ENCODE peak calls at places on chromosomes 4 and X, in ten cellular contexts. One of them, this sample, is unnamed.

GRCh38 chrX:105221374-105221773 is 880 bp upstream of the TEX13A start:
- DNase-seq in amniotic epithelial cell: peak
- DNase-seq in omental fat pad: no peak
- DNase-seq in renal cortical epithelial cell: no peak
- DNase-seq in glutamatergic neuron: no peak
- DNase-seq in NCI-H2029 treated with DMSO at 0.1 percent for 48 hours: no peak
- DNase-seq in choroid plexus epithelial cell: no peak
- DNase-seq in HEK293T: no peak
- DNase-seq in mesenteric fat pad: no peak
- DNase-seq in cardiac fibroblast: no peak
- DNase-seq in this sample: no peak

GRCh38 chr4:38526412-38526811 is 137.6 kb upstream of the KLF3 start:
- DNase-seq in renal cortical epithelial cell: no peak
- DNase-seq in NCI-H2029 treated with DMSO at 0.1 percent for 48 hours: peak
- DNase-seq in choroid plexus epithelial cell: no peak
- DNase-seq in mesenteric fat pad: no peak
- DNase-seq in HEK293T: no peak
- DNase-seq in glutamatergic neuron: no peak
- DNase-seq in amniotic epithelial cell: no peak
- DNase-seq in omental fat pad: no peak
- DNase-seq in cardiac fibroblast: no peak
- DNase-seq in this sample: no peak

GRCh38 chr4:180164799-180165198 is 2078.4 kb upstream of the TENM3 start:
- DNase-seq in amniotic epithelial cell: no peak
- DNase-seq in glutamatergic neuron: no peak
- DNase-seq in renal cortical epithelial cell: peak
- DNase-seq in omental fat pad: no peak
- DNase-seq in cardiac fibroblast: no peak
- DNase-seq in choroid plexus epithelial cell: no peak
- DNase-seq in HEK293T: peak
- DNase-seq in NCI-H2029 treated with DMSO at 0.1 percent for 48 hours: no peak
- DNase-seq in mesenteric fat pad: no peak
- DNase-seq in this sample: no peak

GRCh38 chr4:57378766-57379165 is 268.6 kb upstream of the IGFBP7 start:
- DNase-seq in omental fat pad: no peak
- DNase-seq in renal cortical epithelial cell: no peak
- DNase-seq in glutamatergic neuron: no peak
- DNase-seq in mesenteric fat pad: no peak
- DNase-seq in amniotic epithelial cell: no peak
- DNase-seq in cardiac fibroblast: peak
- DNase-seq in NCI-H2029 treated with DMSO at 0.1 percent for 48 hours: no peak
- DNase-seq in choroid plexus epithelial cell: no peak
- DNase-seq in HEK293T: no peak
- DNase-seq in this sample: no peak

GRCh38 chr4:87819281-87819919 is 13.4 kb upstream of the MEPE start:
- DNase-seq in mesenteric fat pad: no peak
- DNase-seq in HEK293T: no peak
- DNase-seq in renal cortical epithelial cell: peak
- DNase-seq in NCI-H2029 treated with DMSO at 0.1 percent for 48 hours: no peak
- DNase-seq in amniotic epithelial cell: peak
- DNase-seq in omental fat pad: no peak
- DNase-seq in choroid plexus epithelial cell: peak
- DNase-seq in glutamatergic neuron: no peak
- DNase-seq in cardiac fibroblast: peak
- DNase-seq in this sample: no peak

GRCh38 chr4:52925531-52925968 is 63.4 kb downstream of the RASL11B start:
- DNase-seq in NCI-H2029 treated with DMSO at 0.1 percent for 48 hours: no peak
- DNase-seq in cardiac fibroblast: peak
- DNase-seq in mesenteric fat pad: no peak
- DNase-seq in omental fat pad: no peak
- DNase-seq in choroid plexus epithelial cell: peak
- DNase-seq in renal cortical epithelial cell: peak
- DNase-seq in HEK293T: peak
- DNase-seq in amniotic epithelial cell: peak
- DNase-seq in glutamatergic neuron: no peak
- DNase-seq in this sample: no peak

GRCh38 chr4:71732706-71733105 is 51.2 kb downstream of the GC start:
- DNase-seq in choroid plexus epithelial cell: peak
- DNase-seq in NCI-H2029 treated with DMSO at 0.1 percent for 48 hours: peak
- DNase-seq in glutamatergic neuron: no peak
- DNase-seq in cardiac fibroblast: peak
- DNase-seq in omental fat pad: no peak
- DNase-seq in renal cortical epithelial cell: peak
- DNase-seq in mesenteric fat pad: no peak
- DNase-seq in HEK293T: peak
- DNase-seq in amniotic epithelial cell: peak
- DNase-seq in this sample: no peak

GRCh38 chr4:14929669-14930068 is 72.6 kb upstream of the CPEB2 start:
- DNase-seq in mesenteric fat pad: no peak
- DNase-seq in cardiac fibroblast: no peak
- DNase-seq in glutamatergic neuron: no peak
- DNase-seq in amniotic epithelial cell: no peak
- DNase-seq in choroid plexus epithelial cell: no peak
- DNase-seq in NCI-H2029 treated with DMSO at 0.1 percent for 48 hours: no peak
- DNase-seq in omental fat pad: no peak
- DNase-seq in renal cortical epithelial cell: no peak
- DNase-seq in HEK293T: no peak
- DNase-seq in this sample: no peak

GRCh38 chr4:38223801-38224236 is 263.6 kb downstream of the PTTG2 start:
- DNase-seq in amniotic epithelial cell: no peak
- DNase-seq in choroid plexus epithelial cell: no peak
- DNase-seq in NCI-H2029 treated with DMSO at 0.1 percent for 48 hours: no peak
- DNase-seq in omental fat pad: no peak
- DNase-seq in glutamatergic neuron: no peak
- DNase-seq in cardiac fibroblast: no peak
- DNase-seq in HEK293T: no peak
- DNase-seq in mesenteric fat pad: no peak
- DNase-seq in renal cortical epithelial cell: peak
- DNase-seq in this sample: no peak

GRCh38 chrX:119512145-119512800 is 44.0 kb downstream of the SLC25A5 start:
- DNase-seq in omental fat pad: no peak
- DNase-seq in amniotic epithelial cell: peak
- DNase-seq in glutamatergic neuron: peak
- DNase-seq in mesenteric fat pad: no peak
- DNase-seq in cardiac fibroblast: peak
- DNase-seq in NCI-H2029 treated with DMSO at 0.1 percent for 48 hours: peak
- DNase-seq in choroid plexus epithelial cell: peak
- DNase-seq in HEK293T: peak
- DNase-seq in renal cortical epithelial cell: peak
- DNase-seq in this sample: peak

GRCh38 chr4:144357970-144358369 is 217.5 kb upstream of the GYPA start:
- DNase-seq in mesenteric fat pad: no peak
- DNase-seq in choroid plexus epithelial cell: peak
- DNase-seq in cardiac fibroblast: no peak
- DNase-seq in renal cortical epithelial cell: peak
- DNase-seq in glutamatergic neuron: no peak
- DNase-seq in omental fat pad: no peak
- DNase-seq in NCI-H2029 treated with DMSO at 0.1 percent for 48 hours: no peak
- DNase-seq in HEK293T: no peak
- DNase-seq in amniotic epithelial cell: no peak
- DNase-seq in this sample: no peak

GRCh38 chrX:139969286-139969685 is 4.0 kb upstream of the CXorf66 start:
- DNase-seq in HEK293T: peak
- DNase-seq in renal cortical epithelial cell: no peak
- DNase-seq in choroid plexus epithelial cell: no peak
- DNase-seq in glutamatergic neuron: no peak
- DNase-seq in cardiac fibroblast: no peak
- DNase-seq in mesenteric fat pad: no peak
- DNase-seq in amniotic epithelial cell: no peak
- DNase-seq in NCI-H2029 treated with DMSO at 0.1 percent for 48 hours: no peak
- DNase-seq in omental fat pad: no peak
- DNase-seq in this sample: no peak

GRCh38 chr4:7226464-7226863 is 34.1 kb downstream of the SORCS2 start:
- DNase-seq in amniotic epithelial cell: no peak
- DNase-seq in choroid plexus epithelial cell: no peak
- DNase-seq in cardiac fibroblast: no peak
- DNase-seq in HEK293T: no peak
- DNase-seq in omental fat pad: no peak
- DNase-seq in mesenteric fat pad: no peak
- DNase-seq in glutamatergic neuron: peak
- DNase-seq in renal cortical epithelial cell: no peak
- DNase-seq in NCI-H2029 treated with DMSO at 0.1 percent for 48 hours: no peak
- DNase-seq in this sample: no peak

GRCh38 chr4:164467493-164467892 is 286.4 kb upstream of the SMIM31 start:
- DNase-seq in cardiac fibroblast: no peak
- DNase-seq in glutamatergic neuron: no peak
- DNase-seq in amniotic epithelial cell: no peak
- DNase-seq in NCI-H2029 treated with DMSO at 0.1 percent for 48 hours: no peak
- DNase-seq in choroid plexus epithelial cell: no peak
- DNase-seq in omental fat pad: no peak
- DNase-seq in renal cortical epithelial cell: no peak
- DNase-seq in mesenteric fat pad: no peak
- DNase-seq in HEK293T: no peak
- DNase-seq in this sample: no peak

GRCh38 chr4:3332498-3332897 is 39.7 kb downstream of the RGS12 start:
- DNase-seq in amniotic epithelial cell: no peak
- DNase-seq in cardiac fibroblast: no peak
- DNase-seq in renal cortical epithelial cell: no peak
- DNase-seq in choroid plexus epithelial cell: no peak
- DNase-seq in HEK293T: no peak
- DNase-seq in mesenteric fat pad: peak
- DNase-seq in omental fat pad: no peak
- DNase-seq in NCI-H2029 treated with DMSO at 0.1 percent for 48 hours: no peak
- DNase-seq in glutamatergic neuron: no peak
- DNase-seq in this sample: no peak

GRCh38 chr4:183989471-183989870 is 84.4 kb downstream of the STOX2 start:
- DNase-seq in mesenteric fat pad: no peak
- DNase-seq in omental fat pad: no peak
- DNase-seq in cardiac fibroblast: peak
- DNase-seq in choroid plexus epithelial cell: peak
- DNase-seq in amniotic epithelial cell: peak
- DNase-seq in HEK293T: no peak
- DNase-seq in renal cortical epithelial cell: peak
- DNase-seq in NCI-H2029 treated with DMSO at 0.1 percent for 48 hours: no peak
- DNase-seq in glutamatergic neuron: no peak
- DNase-seq in this sample: no peak

GRCh38 chr4:181957088-181957487 is 286.1 kb upstream of the TENM3 start:
- DNase-seq in omental fat pad: no peak
- DNase-seq in choroid plexus epithelial cell: peak
- DNase-seq in mesenteric fat pad: no peak
- DNase-seq in cardiac fibroblast: peak
- DNase-seq in glutamatergic neuron: no peak
- DNase-seq in NCI-H2029 treated with DMSO at 0.1 percent for 48 hours: no peak
- DNase-seq in HEK293T: no peak
- DNase-seq in amniotic epithelial cell: peak
- DNase-seq in renal cortical epithelial cell: peak
- DNase-seq in this sample: peak

GRCh38 chrX:47579537-47579936 is 2.7 kb upstream of the TIMP1 start:
- DNase-seq in HEK293T: no peak
- DNase-seq in mesenteric fat pad: peak
- DNase-seq in omental fat pad: no peak
- DNase-seq in renal cortical epithelial cell: no peak
- DNase-seq in amniotic epithelial cell: peak
- DNase-seq in NCI-H2029 treated with DMSO at 0.1 percent for 48 hours: no peak
- DNase-seq in glutamatergic neuron: no peak
- DNase-seq in cardiac fibroblast: peak
- DNase-seq in choroid plexus epithelial cell: peak
- DNase-seq in this sample: no peak

GRCh38 chrX:47215291-47215900 is 3.1 kb upstream of the CDK16 start:
- DNase-seq in cardiac fibroblast: no peak
- DNase-seq in amniotic epithelial cell: no peak
- DNase-seq in mesenteric fat pad: peak
- DNase-seq in choroid plexus epithelial cell: no peak
- DNase-seq in omental fat pad: no peak
- DNase-seq in glutamatergic neuron: no peak
- DNase-seq in NCI-H2029 treated with DMSO at 0.1 percent for 48 hours: no peak
- DNase-seq in renal cortical epithelial cell: peak
- DNase-seq in HEK293T: no peak
- DNase-seq in this sample: no peak

GRCh38 chrX:40157228-40158035 is 59.7 kb upstream of the BCOR start:
- DNase-seq in NCI-H2029 treated with DMSO at 0.1 percent for 48 hours: no peak
- DNase-seq in mesenteric fat pad: no peak
- DNase-seq in cardiac fibroblast: no peak
- DNase-seq in choroid plexus epithelial cell: no peak
- DNase-seq in glutamatergic neuron: peak
- DNase-seq in amniotic epithelial cell: no peak
- DNase-seq in omental fat pad: no peak
- DNase-seq in HEK293T: no peak
- DNase-seq in renal cortical epithelial cell: no peak
- DNase-seq in this sample: no peak

GRCh38 chrX:42530027-42530426 is 247.9 kb downstream of the PPP1R2C start:
- DNase-seq in amniotic epithelial cell: peak
- DNase-seq in cardiac fibroblast: peak
- DNase-seq in glutamatergic neuron: no peak
- DNase-seq in HEK293T: no peak
- DNase-seq in NCI-H2029 treated with DMSO at 0.1 percent for 48 hours: no peak
- DNase-seq in choroid plexus epithelial cell: peak
- DNase-seq in mesenteric fat pad: no peak
- DNase-seq in omental fat pad: no peak
- DNase-seq in renal cortical epithelial cell: peak
- DNase-seq in this sample: no peak

GRCh38 chrX:138875472-138875871 is 164.0 kb upstream of the FGF13 start:
- DNase-seq in mesenteric fat pad: no peak
- DNase-seq in omental fat pad: no peak
- DNase-seq in choroid plexus epithelial cell: no peak
- DNase-seq in amniotic epithelial cell: no peak
- DNase-seq in glutamatergic neuron: no peak
- DNase-seq in cardiac fibroblast: no peak
- DNase-seq in HEK293T: no peak
- DNase-seq in NCI-H2029 treated with DMSO at 0.1 percent for 48 hours: no peak
- DNase-seq in renal cortical epithelial cell: no peak
- DNase-seq in this sample: no peak

GRCh38 chr4:39045791-39046221 is 13.6 kb upstream of the TMEM156 start:
- DNase-seq in renal cortical epithelial cell: no peak
- DNase-seq in omental fat pad: no peak
- DNase-seq in amniotic epithelial cell: peak
- DNase-seq in mesenteric fat pad: no peak
- DNase-seq in choroid plexus epithelial cell: peak
- DNase-seq in NCI-H2029 treated with DMSO at 0.1 percent for 48 hours: no peak
- DNase-seq in glutamatergic neuron: no peak
- DNase-seq in cardiac fibroblast: peak
- DNase-seq in HEK293T: no peak
- DNase-seq in this sample: no peak

GRCh38 chr4:17577660-17578481 is 873 bp downstream of the LAP3 start:
- DNase-seq in mesenteric fat pad: no peak
- DNase-seq in omental fat pad: peak
- DNase-seq in cardiac fibroblast: peak
- DNase-seq in choroid plexus epithelial cell: peak
- DNase-seq in renal cortical epithelial cell: peak
- DNase-seq in glutamatergic neuron: peak
- DNase-seq in HEK293T: peak
- DNase-seq in NCI-H2029 treated with DMSO at 0.1 percent for 48 hours: no peak
- DNase-seq in amniotic epithelial cell: peak
- DNase-seq in this sample: peak

GRCh38 chrX:22433292-22434070 is 160.8 kb downstream of the CBLL2 start:
- DNase-seq in choroid plexus epithelial cell: no peak
- DNase-seq in mesenteric fat pad: no peak
- DNase-seq in NCI-H2029 treated with DMSO at 0.1 percent for 48 hours: no peak
- DNase-seq in amniotic epithelial cell: no peak
- DNase-seq in omental fat pad: no peak
- DNase-seq in glutamatergic neuron: no peak
- DNase-seq in cardiac fibroblast: no peak
- DNase-seq in renal cortical epithelial cell: no peak
- DNase-seq in HEK293T: no peak
- DNase-seq in this sample: no peak

GRCh38 chr4:66949424-66949823 is 595.9 kb downstream of the CENPC start:
- DNase-seq in renal cortical epithelial cell: no peak
- DNase-seq in amniotic epithelial cell: no peak
- DNase-seq in omental fat pad: no peak
- DNase-seq in glutamatergic neuron: no peak
- DNase-seq in NCI-H2029 treated with DMSO at 0.1 percent for 48 hours: no peak
- DNase-seq in choroid plexus epithelial cell: no peak
- DNase-seq in HEK293T: no peak
- DNase-seq in mesenteric fat pad: no peak
- DNase-seq in cardiac fibroblast: no peak
- DNase-seq in this sample: no peak

GRCh38 chr4:69907151-69907550 is 23.7 kb upstream of the CSN1S1 start:
- DNase-seq in cardiac fibroblast: peak
- DNase-seq in choroid plexus epithelial cell: peak
- DNase-seq in omental fat pad: no peak
- DNase-seq in HEK293T: no peak
- DNase-seq in glutamatergic neuron: no peak
- DNase-seq in mesenteric fat pad: no peak
- DNase-seq in renal cortical epithelial cell: no peak
- DNase-seq in amniotic epithelial cell: peak
- DNase-seq in NCI-H2029 treated with DMSO at 0.1 percent for 48 hours: no peak
- DNase-seq in this sample: no peak

GRCh38 chr4:82780398-82781231 is 18.0 kb downstream of the SCD5 start:
- DNase-seq in choroid plexus epithelial cell: peak
- DNase-seq in NCI-H2029 treated with DMSO at 0.1 percent for 48 hours: peak
- DNase-seq in renal cortical epithelial cell: peak
- DNase-seq in amniotic epithelial cell: peak
- DNase-seq in HEK293T: peak
- DNase-seq in mesenteric fat pad: no peak
- DNase-seq in omental fat pad: peak
- DNase-seq in cardiac fibroblast: peak
- DNase-seq in glutamatergic neuron: no peak
- DNase-seq in this sample: peak